ENCODE peak calls at places on chromosome 2, in four cellular contexts. I is mammary epithelial cell, M is fibroblast of pulmonary artery, T is cardiac muscle cell. V is an unnamed sample.

GRCh38 chr2:215084080-215084479 is 54.3 kb downstream of the ABCA12 start:
- DNase-seq in I (no peak), T (no peak), M (no peak), V (no peak)

GRCh38 chr2:174051741-174052638 is 86.8 kb upstream of the SP3 start:
- DNase-seq in I (peak), M (peak), T (peak), V (no peak)

GRCh38 chr2:69667805-69668382 is 24.4 kb upstream of the AAK1 start:
- DNase-seq in T (peak), M (peak), I (peak), V (no peak)

GRCh38 chr2:227717687-227718567 is at the start of gene SLC19A3:
- DNase-seq in T (peak), M (peak), I (peak), V (peak)

GRCh38 chr2:26978061-26978596 is 7.7 kb downstream of the MAPRE3 start:
- DNase-seq in I (peak), M (no peak), T (peak), V (no peak)

GRCh38 chr2:148998162-148998830 is 40.2 kb upstream of the LYPD6B start:
- DNase-seq in I (no peak), M (no peak), T (no peak), V (no peak)

GRCh38 chr2:105005170-105005569 is 32.7 kb upstream of the MRPS9 start:
- DNase-seq in M (no peak), I (no peak), T (no peak), V (no peak)

GRCh38 chr2:217868265-217868892 is 134.4 kb downstream of the TNS1 start:
- DNase-seq in M (no peak), I (no peak), T (no peak), V (no peak)

GRCh38 chr2:239021651-239022436 is 174.0 kb downstream of the TWIST2 start:
- DNase-seq in T (no peak), I (no peak), M (no peak), V (no peak)

GRCh38 chr2:133411857-133412256 is 156.4 kb downstream of the NCKAP5 start:
- DNase-seq in M (no peak), T (no peak), I (no peak), V (no peak)

GRCh38 chr2:189674374-189675112 is at the start of gene ANKAR:
- DNase-seq in M (peak), I (peak), T (peak), V (peak)

GRCh38 chr2:231348173-231348572 is 47.3 kb upstream of the B3GNT7 start:
- DNase-seq in I (peak), M (peak), T (no peak), V (no peak)

GRCh38 chr2:10817413-10817812 is 4.8 kb upstream of the PDIA6 start:
- DNase-seq in I (no peak), T (peak), M (no peak), V (no peak)

GRCh38 chr2:38076250-38076709 is 329 bp upstream of the CYP1B1 start:
- DNase-seq in M (peak), I (peak), T (peak), V (no peak)
- TF ChIP-seq CTCF in M (peak), I (peak), T (no peak), V (no peak)

GRCh38 chr2:96984300-96984699 is 2.1 kb downstream of the FAM178B start:
- DNase-seq in I (no peak), T (no peak), M (no peak), V (no peak)

GRCh38 chr2:96985630-96986385 is 572 bp downstream of the FAM178B start:
- DNase-seq in M (no peak), T (no peak), I (no peak), V (no peak)

GRCh38 chr2:96987264-96987909 is 1.0 kb upstream of the FAM178B start:
- DNase-seq in I (no peak), M (no peak), T (no peak), V (no peak)

DNA sequence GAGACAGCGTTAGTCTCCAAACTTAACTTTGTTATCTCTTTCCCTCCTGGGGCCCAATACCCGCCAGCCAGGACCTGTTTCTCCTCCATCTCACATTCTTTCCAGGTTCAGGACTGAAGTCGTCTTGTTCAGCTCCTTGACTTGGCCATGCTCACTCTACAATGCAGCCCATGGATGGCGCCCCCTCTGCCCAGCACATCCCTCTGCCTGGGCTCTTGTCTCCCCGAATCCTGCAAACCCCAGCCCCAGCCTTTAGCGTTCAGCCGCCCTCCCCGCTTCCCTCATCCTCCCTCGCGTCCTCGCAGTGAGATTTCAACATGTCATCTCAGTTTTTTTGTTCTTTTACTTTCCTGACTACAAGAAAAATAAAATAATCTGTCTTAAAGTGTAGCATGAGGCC is 1.2 kb downstream of the FAM178B start:
- DNase-seq in M (no peak), T (no peak), I (no peak), V (no peak)
- TF ChIP-seq CTCF in M (no peak), T (no peak), I (no peak), V (no peak)

GRCh38 chr2:66013456-66013855 is 421.5 kb upstream of the MEIS1 start:
- DNase-seq in T (no peak), M (no peak), I (no peak), V (no peak)
- TF ChIP-seq CTCF in T (no peak), M (no peak), I (peak), V (peak)

DNA sequence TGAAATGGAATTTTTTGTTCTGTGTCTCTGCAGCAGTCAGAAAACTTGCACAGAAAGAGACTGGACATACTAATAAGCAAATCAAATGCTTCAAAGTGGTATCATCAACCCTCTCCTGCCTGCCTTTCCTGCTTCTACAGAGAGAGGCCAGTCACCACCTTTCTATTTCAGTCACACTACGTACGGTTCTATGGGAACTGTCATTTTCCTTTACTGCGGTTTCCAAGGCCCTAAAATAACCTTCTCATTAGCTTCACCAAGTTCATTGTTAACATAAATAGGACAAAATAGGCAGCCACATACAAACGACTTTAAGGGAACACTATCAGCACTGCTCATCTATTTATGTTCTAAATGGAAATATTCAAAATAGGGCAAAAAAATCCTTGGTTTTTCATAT is 86.6 kb downstream of the METTL8 start:
- DNase-seq in M (no peak), I (no peak), T (peak), V (no peak)
- TF ChIP-seq CTCF in M (no peak), I (no peak), T (no peak), V (peak)

V was measured in osteocyte.